ENCODE peak calls at places on chromosomes 16 and 17, in nine cellular contexts. I is brain microvascular endothelial cell; E is GM13976; N is stimulated activated CD4-positive, alpha-beta T cell treated with anti-CD3 and anti-CD28 coated beads, TNF-alpha, amount 100 ng/mL, for 4 hours; W is Calu3; D is A549; C is NCI-H1436; P is Peyer's patch; H is naive thymus-derived CD8-positive, alpha-beta T cell. R is an unnamed sample.
A peak's percentile ranks its signal among the peaks of the same experiment; 100 is the strongest.

GRCh38 chr17:13642188-13642587 is 40.5 kb upstream of the HS3ST3A1 start:
- DNase-seq in I (no peak), E (no peak), N (no peak), W (no peak), D (no peak), C (no peak), P (no peak), H (no peak), R (no peak)

GRCh38 chr16:71723537-71724319 is 773 bp downstream of the PHLPP2 start:
- DNase-seq in I (peak; percentile 31), E (peak; percentile 95), N (peak; percentile 56), W (peak; percentile 89), D (peak; percentile 72), C (peak; percentile 76), P (peak; percentile 90), H (peak; percentile 91), R (peak; percentile 78)

GRCh38 chr17:28380572-28380907 is 9.0 kb downstream of the SARM1 start:
- DNase-seq in I (no peak), E (no peak), N (no peak), W (no peak), D (no peak), C (no peak), P (no peak), H (no peak), R (no peak)

GRCh38 chr16:86919531-86920305 is 341.4 kb downstream of the FOXL1 start:
- DNase-seq in I (no peak), E (no peak), N (no peak), W (no peak), D (no peak), C (no peak), P (peak; percentile 75), H (no peak), R (peak; percentile 46)

GRCh38 chr17:81483085-81483861 is 29.3 kb downstream of the ACTG1 start:
- DNase-seq in I (no peak), E (peak; percentile 84), N (no peak), W (no peak), D (no peak), C (no peak), P (no peak), H (no peak), R (no peak)

GRCh38 chr17:69428252-69428980 is 13.9 kb downstream of the MAP2K6 start:
- DNase-seq in I (no peak), E (no peak), N (no peak), W (no peak), D (no peak), C (no peak), P (no peak), H (no peak), R (no peak)

GRCh38 chr17:17258011-17258410 is 21.0 kb upstream of the FLCN start:
- DNase-seq in I (no peak), E (no peak), N (no peak), W (no peak), D (no peak), C (no peak), P (no peak), H (no peak), R (no peak)

GRCh38 chr16:51538707-51539604 is 387.9 kb upstream of the SALL1 start:
- DNase-seq in I (peak; percentile 80), E (no peak), N (no peak), W (peak; percentile 60), D (peak; percentile 88), C (no peak), P (no peak), H (no peak), R (no peak)

GRCh38 chr17:28598799-28599310 is at the start of gene SPAG5:
- DNase-seq in I (peak; percentile 88), E (peak; percentile 99), N (peak; percentile 89), W (peak; percentile 95), D (peak; percentile 95), C (peak; percentile 97), P (peak; percentile 96), H (peak; percentile 90), R (peak; percentile 97)

GRCh38 chr17:80785477-80786178 is 206.0 kb upstream of the CHMP6 start:
- DNase-seq in I (no peak), E (no peak), N (no peak), W (no peak), D (no peak), C (no peak), P (no peak), H (no peak), R (no peak)

GRCh38 chr17:81870155-81870977 is 771 bp downstream of the ARHGDIA start:
- DNase-seq in I (peak; percentile 40), E (no peak), N (no peak), W (peak; percentile 34), D (peak; percentile 69), C (no peak), P (peak; percentile 76), H (peak; percentile 51), R (no peak)

GRCh38 chr16:52526429-52526828 is 20.5 kb downstream of the TOX3 start:
- DNase-seq in I (no peak), E (no peak), N (no peak), W (no peak), D (no peak), C (no peak), P (no peak), H (no peak), R (no peak)

GRCh38 chr16:81066700-81067099 is 10.3 kb downstream of the C16orf46 start:
- DNase-seq in I (no peak), E (no peak), N (no peak), W (no peak), D (no peak), C (no peak), P (no peak), H (peak; percentile 5), R (no peak)

GRCh38 chr16:27408012-27408601 is 6.1 kb downstream of the IL21R start:
- DNase-seq in I (peak; percentile 87), E (no peak), N (peak; percentile 42), W (no peak), D (no peak), C (no peak), P (no peak), H (no peak), R (no peak)

GRCh38 chr17:8209909-8210760 is at the start of gene AURKB:
- DNase-seq in I (peak; percentile 97), E (peak; percentile 97), N (peak; percentile 91), W (peak; percentile 92), D (peak; percentile 98), C (peak; percentile 94), P (peak; percentile 91), H (peak; percentile 90), R (peak; percentile 84)

GRCh38 chr16:73179671-73180370 is 131.9 kb upstream of the ZFHX3 start:
- DNase-seq in I (no peak), E (no peak), N (no peak), W (no peak), D (no peak), C (peak; percentile 22), P (no peak), H (no peak), R (no peak)

GRCh38 chr16:2159052-2159838 is 3.7 kb downstream of the TRAF7 start:
- DNase-seq in I (peak; percentile 75), E (no peak), N (no peak), W (no peak), D (peak; percentile 57), C (no peak), P (peak; percentile 67), H (no peak), R (no peak)

R was measured in NCI-H524.